ENCODE peak calls at places on chromosome 18, in six cellular contexts. One of them, this sample, is unnamed.
A peak's percentile ranks its signal among the peaks of the same experiment; 100 is the strongest.

GRCh38 chr18:6498265-6498664 is 83.6 kb upstream of the L3MBTL4 start:
- DNase-seq in GM23338: no peak
- DNase-seq in A673: no peak
- DNase-seq in psoas muscle: no peak
- DNase-seq in hepatocyte: no peak
- DNase-seq in IMR-90: no peak
- DNase-seq in this sample: no peak

GRCh38 chr18:1659190-1659589 is 754.5 kb downstream of the ADCYAP1 start:
- DNase-seq in hepatocyte: no peak
- DNase-seq in IMR-90: no peak
- DNase-seq in GM23338: no peak
- DNase-seq in psoas muscle: no peak
- DNase-seq in A673: no peak
- DNase-seq in this sample: no peak

GRCh38 chr18:46569211-46569610 is 87.8 kb downstream of the LOXHD1 start:
- DNase-seq in psoas muscle: no peak
- DNase-seq in hepatocyte: no peak
- DNase-seq in IMR-90: no peak
- DNase-seq in A673: no peak
- DNase-seq in GM23338: no peak
- DNase-seq in this sample: no peak

GRCh38 chr18:42752921-42753320 is 362.6 kb downstream of the RIT2 start:
- DNase-seq in IMR-90: no peak
- DNase-seq in A673: no peak
- DNase-seq in psoas muscle: no peak
- DNase-seq in hepatocyte: no peak
- DNase-seq in GM23338: peak; percentile 15
- DNase-seq in this sample: no peak

GRCh38 chr18:43668866-43669265 is 391.6 kb upstream of the SYT4 start:
- DNase-seq in A673: no peak
- DNase-seq in psoas muscle: no peak
- DNase-seq in GM23338: no peak
- DNase-seq in hepatocyte: no peak
- DNase-seq in IMR-90: no peak
- DNase-seq in this sample: no peak

GRCh38 chr18:59402432-59403090 is 43.5 kb upstream of the LMAN1 start:
- DNase-seq in A673: peak; percentile 96
- DNase-seq in IMR-90: peak; percentile 68
- DNase-seq in psoas muscle: peak; percentile 83
- DNase-seq in GM23338: peak; percentile 97
- DNase-seq in hepatocyte: peak; percentile 89
- DNase-seq in this sample: peak; percentile 43

GRCh38 chr18:11541179-11541578 is 68.2 kb upstream of the SLC35G4 start:
- DNase-seq in GM23338: no peak
- DNase-seq in psoas muscle: no peak
- DNase-seq in A673: no peak
- DNase-seq in IMR-90: peak; percentile 10
- DNase-seq in hepatocyte: no peak
- DNase-seq in this sample: no peak

GRCh38 chr18:11859903-11860407 is 8.7 kb downstream of the CHMP1B start:
- DNase-seq in GM23338: no peak
- DNase-seq in hepatocyte: peak; percentile 63
- DNase-seq in A673: no peak
- DNase-seq in IMR-90: peak; percentile 90
- DNase-seq in psoas muscle: no peak
- DNase-seq in this sample: peak; percentile 76

GRCh38 chr18:9914334-9914583 is 443 bp downstream of the VAPA start:
- DNase-seq in psoas muscle: no peak
- DNase-seq in GM23338: peak; percentile 52
- DNase-seq in A673: no peak
- DNase-seq in IMR-90: no peak
- DNase-seq in hepatocyte: no peak
- DNase-seq in this sample: no peak

GRCh38 chr18:54946149-54946581 is 13.1 kb downstream of the CCDC68 start:
- DNase-seq in psoas muscle: no peak
- DNase-seq in A673: peak; percentile 7
- DNase-seq in GM23338: no peak
- DNase-seq in IMR-90: peak; percentile 33
- DNase-seq in hepatocyte: peak; percentile 65
- DNase-seq in this sample: peak; percentile 58

GRCh38 chr18:49021076-49021432 is 70.3 kb upstream of the SMAD7 start:
- DNase-seq in A673: no peak
- DNase-seq in psoas muscle: peak; percentile 39
- DNase-seq in hepatocyte: no peak
- DNase-seq in GM23338: no peak
- DNase-seq in IMR-90: no peak
- DNase-seq in this sample: no peak
- H3K4me3 ChIP-seq in A673: no peak overlapping the region
- H3K4me3 ChIP-seq in psoas muscle: no peak overlapping the region
- H3K4me3 ChIP-seq in hepatocyte: no peak overlapping the region
- H3K4me3 ChIP-seq in GM23338: no peak overlapping the region
- H3K4me3 ChIP-seq in IMR-90: no peak overlapping the region
- H3K4me3 ChIP-seq in this sample: no peak overlapping the region

DNA sequence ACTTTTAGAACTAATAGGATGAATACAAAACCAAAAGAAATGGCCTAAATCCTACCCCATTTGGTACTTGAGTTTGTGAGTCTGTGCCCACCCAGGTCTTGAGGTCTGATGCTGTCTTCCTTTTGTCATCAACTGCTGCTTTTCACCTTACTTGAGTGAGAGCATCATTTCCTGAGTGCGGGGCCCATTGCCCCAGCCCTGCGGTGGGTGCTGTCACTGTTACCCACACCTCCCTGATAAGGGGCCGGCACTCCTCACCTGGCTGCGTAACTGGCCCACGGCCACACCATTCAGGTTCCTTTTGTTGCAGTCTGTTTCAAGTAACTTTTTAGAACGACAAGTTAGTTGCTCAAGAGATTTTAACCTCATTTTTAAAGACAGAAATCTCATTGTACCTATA is 25.3 kb downstream of the RAB12 start:
- DNase-seq in psoas muscle: no peak
- DNase-seq in IMR-90: no peak
- DNase-seq in GM23338: no peak
- DNase-seq in A673: no peak
- DNase-seq in hepatocyte: no peak
- DNase-seq in this sample: no peak
- H3K36me3 ChIP-seq in psoas muscle: peaks cover 65% of the 10 kb centered on the region
- H3K36me3 ChIP-seq in IMR-90: peaks cover 40% of the 10 kb centered on the region
- H3K36me3 ChIP-seq in GM23338: peaks cover 43% of the 10 kb centered on the region
- H3K36me3 ChIP-seq in A673: peaks cover 48% of the 10 kb centered on the region
- H3K36me3 ChIP-seq in hepatocyte: peaks cover 9% of the 10 kb centered on the region
- H3K36me3 ChIP-seq in this sample: peaks cover 3% of the 10 kb centered on the region

GRCh38 chr18:596288-596881 is 403 bp upstream of the CLUL1 start:
- DNase-seq in psoas muscle: no peak
- DNase-seq in hepatocyte: peak; percentile 86
- DNase-seq in A673: no peak
- DNase-seq in GM23338: peak; percentile 85
- DNase-seq in IMR-90: no peak
- DNase-seq in this sample: peak; percentile 41

GRCh38 chr18:595571-595970 is 1.2 kb upstream of the CLUL1 start:
- DNase-seq in hepatocyte: no peak
- DNase-seq in psoas muscle: no peak
- DNase-seq in GM23338: no peak
- DNase-seq in IMR-90: no peak
- DNase-seq in A673: no peak
- DNase-seq in this sample: no peak

GRCh38 chr18:595068-595467 is 1.7 kb upstream of the CLUL1 start:
- DNase-seq in A673: no peak
- DNase-seq in GM23338: no peak
- DNase-seq in psoas muscle: no peak
- DNase-seq in hepatocyte: no peak
- DNase-seq in IMR-90: no peak
- DNase-seq in this sample: no peak

GRCh38 chr18:600107-600506 is 3.3 kb downstream of the CLUL1 start:
- DNase-seq in psoas muscle: no peak
- DNase-seq in A673: peak; percentile 66
- DNase-seq in hepatocyte: no peak
- DNase-seq in IMR-90: no peak
- DNase-seq in GM23338: no peak
- DNase-seq in this sample: no peak

DNA sequence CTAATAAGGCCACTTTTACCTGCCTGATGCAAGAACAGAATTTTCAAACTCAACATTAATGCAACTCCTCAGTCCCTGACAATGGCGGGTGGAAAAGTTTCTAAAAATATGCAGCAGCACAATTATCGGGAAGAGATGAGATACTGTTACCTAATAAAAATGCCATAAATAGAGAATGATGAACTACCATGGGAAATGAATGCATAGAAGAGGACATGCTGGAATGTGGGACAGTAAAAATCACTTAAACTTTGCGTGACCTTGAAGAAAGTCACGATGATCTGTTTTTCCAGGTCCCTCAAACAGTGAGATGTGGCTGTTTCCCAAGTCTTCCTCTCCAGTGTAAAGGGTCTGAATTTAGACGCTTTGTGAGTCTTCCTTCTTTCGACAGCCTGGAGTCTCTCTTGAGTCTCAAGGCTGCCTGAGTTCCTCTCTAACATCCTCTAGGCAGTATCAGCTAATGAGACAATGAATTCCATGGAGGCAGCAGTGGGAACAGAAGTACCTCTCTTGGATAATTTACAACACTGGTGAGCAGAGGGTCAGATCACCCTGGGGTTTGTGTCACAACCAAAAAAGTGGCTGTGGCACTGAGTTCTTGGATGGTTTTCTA is 1.4 kb downstream of the CLUL1 start:
- DNase-seq in IMR-90: no peak
- DNase-seq in GM23338: no peak
- DNase-seq in A673: peak; percentile 25
- DNase-seq in psoas muscle: no peak
- DNase-seq in hepatocyte: no peak
- DNase-seq in this sample: no peak
- TF ChIP-seq CTCF in IMR-90: no peak
- TF ChIP-seq CTCF in GM23338: no peak
- TF ChIP-seq CTCF in A673: no peak
- TF ChIP-seq CTCF in psoas muscle: no peak
- TF ChIP-seq CTCF in hepatocyte: no peak
- TF ChIP-seq CTCF in this sample: no peak

GRCh38 chr18:76821356-76821874 is 942 bp upstream of the ZNF236 start:
- DNase-seq in IMR-90: no peak
- DNase-seq in hepatocyte: no peak
- DNase-seq in GM23338: no peak
- DNase-seq in psoas muscle: no peak
- DNase-seq in A673: no peak
- DNase-seq in this sample: no peak
- H3K4me3 ChIP-seq in IMR-90: peak overlapping the region; percentile 93
- H3K4me3 ChIP-seq in hepatocyte: peak overlapping the region; percentile 100
- H3K4me3 ChIP-seq in GM23338: peak overlapping the region; percentile 98
- H3K4me3 ChIP-seq in psoas muscle: peak overlapping the region; percentile 98
- H3K4me3 ChIP-seq in A673: peak overlapping the region; percentile 88
- H3K4me3 ChIP-seq in this sample: peak overlapping the region; percentile 84

GRCh38 chr18:80046011-80046410 is 11.8 kb downstream of the RBFA start:
- DNase-seq in A673: no peak
- DNase-seq in psoas muscle: no peak
- DNase-seq in IMR-90: no peak
- DNase-seq in hepatocyte: no peak
- DNase-seq in GM23338: no peak
- DNase-seq in this sample: no peak

GRCh38 chr18:80046431-80046830 is 12.2 kb downstream of the RBFA start:
- DNase-seq in GM23338: no peak
- DNase-seq in IMR-90: no peak
- DNase-seq in hepatocyte: no peak
- DNase-seq in psoas muscle: no peak
- DNase-seq in A673: no peak
- DNase-seq in this sample: no peak

GRCh38 chr18:80046961-80047541 is 12.8 kb downstream of the RBFA start:
- DNase-seq in A673: no peak
- DNase-seq in GM23338: no peak
- DNase-seq in IMR-90: no peak
- DNase-seq in psoas muscle: no peak
- DNase-seq in hepatocyte: no peak
- DNase-seq in this sample: no peak

GRCh38 chr18:80056095-80056494 is 21.9 kb downstream of the RBFA start:
- DNase-seq in IMR-90: no peak
- DNase-seq in psoas muscle: no peak
- DNase-seq in A673: no peak
- DNase-seq in hepatocyte: no peak
- DNase-seq in GM23338: no peak
- DNase-seq in this sample: no peak

GRCh38 chr18:80050797-80051196 is 16.6 kb downstream of the RBFA start:
- DNase-seq in IMR-90: no peak
- DNase-seq in hepatocyte: no peak
- DNase-seq in psoas muscle: no peak
- DNase-seq in A673: no peak
- DNase-seq in GM23338: no peak
- DNase-seq in this sample: no peak
- H3K36me3 ChIP-seq in IMR-90: peaks cover 6% of the 10 kb centered on the region
- H3K36me3 ChIP-seq in hepatocyte: peaks cover 4% of the 10 kb centered on the region
- H3K36me3 ChIP-seq in psoas muscle: peaks cover 58% of the 10 kb centered on the region
- H3K36me3 ChIP-seq in A673: peaks cover 19% of the 10 kb centered on the region
- H3K36me3 ChIP-seq in GM23338: peaks cover 20% of the 10 kb centered on the region
- H3K36me3 ChIP-seq in this sample: no peaks in the 10 kb centered on the region

GRCh38 chr18:41532344-41533086 is 422.5 kb upstream of the PIK3C3 start:
- DNase-seq in GM23338: peak; percentile 69
- DNase-seq in psoas muscle: no peak
- DNase-seq in IMR-90: peak; percentile 1
- DNase-seq in hepatocyte: peak; percentile 30
- DNase-seq in A673: peak; percentile 43
- DNase-seq in this sample: no peak
- TF ChIP-seq CTCF in GM23338: peak; percentile 55
- TF ChIP-seq CTCF in psoas muscle: no peak
- TF ChIP-seq CTCF in IMR-90: peak; percentile 14
- TF ChIP-seq CTCF in hepatocyte: peak; percentile 36
- TF ChIP-seq CTCF in A673: peak; percentile 44
- TF ChIP-seq CTCF in this sample: no peak

This sample was measured in Caco-2.